ENCODE peak calls at places on chromosomes 12 and 14, in ten cellular contexts. R, I, N, Q, L, E, B, X, T and P are unnamed samples. For H3K9me3 and H3K36me3, the result is how much of the 10 kb centered on the place peaks cover.

GRCh38 chr12:11745112-11745511 is 95.6 kb downstream of the ETV6 start:
- DNase-seq in R (no peak), I (no peak), N (no peak), Q (no peak), L (no peak), E (no peak), B (no peak), X (no peak), T (no peak), P (no peak)

GRCh38 chr12:49962861-49963765 is 1.4 kb downstream of the AQP5 start:
- DNase-seq in R (peak), I (peak), N (no peak), Q (no peak), L (peak), E (peak), B (no peak), X (peak), T (no peak), P (peak)

GRCh38 chr12:59429766-59430165 is 166.1 kb upstream of the SLC16A7 start:
- DNase-seq in R (no peak), I (no peak), N (no peak), Q (no peak), L (no peak), E (no peak), B (no peak), X (no peak), T (no peak), P (no peak)

GRCh38 chr14:62006116-62006737 is 244.0 kb downstream of the SNAPC1 start:
- DNase-seq in R (no peak), I (no peak), N (no peak), Q (no peak), L (no peak), E (no peak), B (no peak), X (no peak), T (no peak), P (no peak)

GRCh38 chr12:5383961-5384360 is 47.9 kb upstream of the NTF3 start:
- DNase-seq in R (no peak), I (no peak), N (no peak), Q (no peak), L (no peak), E (no peak), B (no peak), X (no peak), T (no peak), P (peak)

GRCh38 chr12:112401903-112402498 is 7.4 kb downstream of the RPL6 start:
- DNase-seq in R (no peak), I (no peak), N (no peak), Q (no peak), L (no peak), E (no peak), B (no peak), X (no peak), T (no peak), P (no peak)

GRCh38 chr12:105214670-105215375 is 21.2 kb downstream of the APPL2 start:
- DNase-seq in R (no peak), I (peak), N (no peak), Q (no peak), L (peak), E (peak), B (no peak), X (no peak), T (no peak), P (peak)

GRCh38 chr12:127459166-127459565 is 807.8 kb upstream of the TMEM132C start:
- DNase-seq in R (no peak), I (no peak), N (no peak), Q (no peak), L (no peak), E (no peak), B (no peak), X (no peak), T (no peak), P (no peak)

GRCh38 chr12:90323217-90323616 is 614.6 kb upstream of the ATP2B1 start:
- DNase-seq in R (no peak), I (no peak), N (no peak), Q (no peak), L (no peak), E (no peak), B (no peak), X (no peak), T (no peak), P (no peak)

GRCh38 chr14:21136024-21136423 is 19.8 kb downstream of the OR5AU1 start:
- DNase-seq in R (no peak), I (no peak), N (peak), Q (peak), L (no peak), E (no peak), B (peak), X (no peak), T (no peak), P (no peak)

GRCh38 chr14:38883127-38883526 is 219.9 kb downstream of the SEC23A start:
- DNase-seq in R (no peak), I (no peak), N (no peak), Q (no peak), L (no peak), E (no peak), B (no peak), X (no peak), T (no peak), P (no peak)

GRCh38 chr12:15735837-15736615 is 53.2 kb downstream of the EPS8 start:
- DNase-seq in R (no peak), I (no peak), N (no peak), Q (no peak), L (no peak), E (no peak), B (no peak), X (no peak), T (no peak), P (no peak)

GRCh38 chr12:2845280-2845679 is 10.4 kb upstream of the NRIP2 start:
- DNase-seq in R (no peak), I (no peak), N (no peak), Q (no peak), L (no peak), E (no peak), B (no peak), X (no peak), T (no peak), P (peak)

GRCh38 chr12:57983150-57983857 is 41.9 kb downstream of the ATP23 start:
- DNase-seq in R (no peak), I (peak), N (peak), Q (peak), L (peak), E (peak), B (peak), X (no peak), T (no peak), P (peak)

GRCh38 chr12:34294137-34294536 is 271.8 kb downstream of the ALG10 start:
- DNase-seq in R (no peak), I (no peak), N (no peak), Q (no peak), L (no peak), E (peak), B (no peak), X (no peak), T (no peak), P (no peak)

GRCh38 chr12:34296143-34297041 is 274.1 kb downstream of the ALG10 start:
- DNase-seq in R (no peak), I (no peak), N (no peak), Q (no peak), L (no peak), E (no peak), B (no peak), X (no peak), T (no peak), P (no peak)

GRCh38 chr12:34294671-34295365 is 272.5 kb downstream of the ALG10 start:
- DNase-seq in R (no peak), I (no peak), N (no peak), Q (no peak), L (no peak), E (peak), B (no peak), X (no peak), T (no peak), P (no peak)

GRCh38 chr12:34297126-34297789 is 275.0 kb downstream of the ALG10 start:
- DNase-seq in R (no peak), I (no peak), N (no peak), Q (no peak), L (no peak), E (no peak), B (no peak), X (no peak), T (no peak), P (no peak)

DNA sequence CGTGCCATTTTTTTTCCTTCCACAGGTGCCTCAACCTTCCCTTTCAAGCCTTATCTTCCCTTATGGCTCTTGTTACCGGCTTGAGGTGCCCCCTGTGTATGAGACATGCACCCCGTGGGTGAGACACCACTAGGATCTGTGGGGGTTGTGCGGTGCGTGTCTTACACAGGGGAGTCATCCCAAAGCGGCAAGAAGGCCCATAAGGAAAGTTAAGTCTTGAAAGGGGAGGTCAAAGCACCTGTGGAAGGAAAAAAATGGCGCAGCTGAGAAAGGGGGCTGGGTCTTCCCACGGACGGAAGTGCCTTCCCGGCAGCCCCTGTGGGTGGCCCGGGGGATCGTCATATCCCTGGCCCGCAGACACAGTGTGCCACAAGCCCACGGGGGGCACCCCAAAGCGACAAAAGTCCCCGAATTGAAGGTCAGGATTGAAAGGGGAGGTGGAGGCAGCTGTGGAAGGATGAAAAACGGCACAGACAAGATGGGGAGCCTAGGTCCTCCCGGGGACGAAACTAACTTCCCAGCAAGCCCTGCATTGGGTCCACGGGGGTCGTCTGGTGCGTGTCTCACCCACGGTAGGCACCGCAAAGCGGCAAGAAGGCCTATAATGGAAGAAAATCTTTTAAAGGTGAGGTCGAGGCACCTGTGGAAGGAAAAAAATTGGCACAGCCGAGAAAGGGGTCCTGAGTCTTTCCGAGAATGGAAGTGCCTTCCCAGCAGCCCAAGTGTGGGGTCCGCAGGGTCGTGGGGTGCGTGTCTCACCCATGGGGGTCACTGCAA is 273.3 kb downstream of the ALG10 start:
- DNase-seq in R (no peak), I (no peak), N (no peak), Q (no peak), L (no peak), E (peak), B (no peak), X (no peak), T (no peak), P (no peak)
- H3K9me3 ChIP-seq in R (under half), I (under half), N (under half), Q (under half), L (half or more), E (under half), B (under half), X (under half), T (under half), P (under half)

GRCh38 chr12:113934060-113934829 is 31.9 kb downstream of the RBM19 start:
- DNase-seq in R (no peak), I (no peak), N (no peak), Q (no peak), L (no peak), E (no peak), B (no peak), X (no peak), T (no peak), P (no peak)
- H3K36me3 ChIP-seq in R (under half), I (under half), N (under half), Q (under half), L (under half), E (under half), B (under half), X (under half), T (under half), P (under half)

GRCh38 chr12:67433393-67434175 is 164.4 kb downstream of the CAND1 start:
- DNase-seq in R (no peak), I (no peak), N (no peak), Q (no peak), L (no peak), E (no peak), B (no peak), X (no peak), T (no peak), P (no peak)
- H3K4me3 ChIP-seq in R (no peak), I (no peak), N (no peak), Q (no peak), L (no peak), E (no peak), B (no peak), X (no peak), T (no peak), P (no peak)

GRCh38 chr12:34377243-34378035 is 355.1 kb downstream of the ALG10 start:
- DNase-seq in R (no peak), I (no peak), N (no peak), Q (no peak), L (no peak), E (no peak), B (no peak), X (no peak), T (no peak), P (no peak)
- H3K9me3 ChIP-seq in R (under half), I (under half), N (under half), Q (under half), L (half or more), E (under half), B (under half), X (under half), T (under half), P (under half)

GRCh38 chr14:102892660-102893059 is 29.8 kb upstream of the AMN start:
- DNase-seq in R (no peak), I (no peak), N (no peak), Q (no peak), L (no peak), E (no peak), B (no peak), X (no peak), T (no peak), P (no peak)

GRCh38 chr14:102893452-102893851 is 29.0 kb upstream of the AMN start:
- DNase-seq in R (no peak), I (peak), N (no peak), Q (no peak), L (no peak), E (peak), B (no peak), X (no peak), T (no peak), P (no peak)

GRCh38 chr14:102889615-102890014 is 32.8 kb upstream of the AMN start:
- DNase-seq in R (no peak), I (no peak), N (no peak), Q (no peak), L (no peak), E (no peak), B (no peak), X (no peak), T (no peak), P (no peak)

GRCh38 chr14:102891111-102891510 is 31.4 kb upstream of the AMN start:
- DNase-seq in R (no peak), I (no peak), N (no peak), Q (no peak), L (no peak), E (no peak), B (no peak), X (no peak), T (no peak), P (no peak)

DNA sequence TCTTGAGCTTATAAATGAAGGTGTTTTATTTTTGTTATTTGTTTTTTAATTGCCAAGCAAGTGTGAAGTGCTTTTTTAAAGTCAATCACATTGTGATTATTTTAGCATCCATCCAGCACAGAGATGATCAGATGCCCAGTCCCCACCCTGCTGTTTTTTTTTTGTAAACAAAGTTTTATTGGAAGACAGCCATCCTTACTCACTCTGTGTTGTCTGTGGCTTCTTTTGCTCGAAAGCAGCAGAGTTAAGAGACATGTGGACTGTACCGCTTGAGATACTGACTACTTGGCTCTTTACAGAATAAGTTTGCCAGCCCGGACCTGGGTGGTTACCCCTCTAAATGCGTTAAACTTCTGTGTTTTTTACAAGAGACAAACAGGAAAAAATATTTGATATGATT is 30.9 kb upstream of the AMN start:
- DNase-seq in R (no peak), I (no peak), N (no peak), Q (no peak), L (no peak), E (no peak), B (no peak), X (no peak), T (no peak), P (no peak)
- H3K36me3 ChIP-seq in R (under half), I (under half), N (under half), Q (under half), L (under half), E (under half), B (under half), X (under half), T (under half), P (under half)

DNA sequence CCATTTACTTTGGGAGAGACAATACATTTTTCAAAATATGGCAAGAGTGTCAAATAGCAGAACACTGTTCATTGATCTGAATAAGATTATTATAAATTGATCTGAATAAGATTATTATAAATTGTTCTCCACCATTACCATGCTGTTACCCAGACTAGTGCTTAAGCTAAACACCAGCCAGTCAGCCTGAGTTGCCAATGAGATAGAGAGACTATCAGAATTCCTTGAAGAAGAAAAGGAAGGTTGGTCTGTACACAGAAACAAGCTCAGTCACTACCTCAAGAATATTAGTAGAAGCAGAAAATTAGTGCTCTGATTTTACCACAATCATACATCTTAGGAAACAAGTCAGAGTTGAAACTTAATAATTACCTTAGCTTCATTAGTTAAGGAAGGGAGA is 469.8 kb downstream of the FOXG1 start:
- DNase-seq in R (no peak), I (no peak), N (no peak), Q (no peak), L (no peak), E (no peak), B (no peak), X (no peak), T (no peak), P (no peak)
- H3K4me3 ChIP-seq in R (no peak), I (no peak), N (no peak), Q (no peak), L (no peak), E (no peak), B (peak), X (no peak), T (no peak), P (no peak)

GRCh38 chr12:34333337-34333736 is 311.0 kb downstream of the ALG10 start:
- DNase-seq in R (no peak), I (no peak), N (no peak), Q (no peak), L (no peak), E (no peak), B (no peak), X (no peak), T (no peak), P (no peak)

GRCh38 chr12:34327671-34328070 is 305.4 kb downstream of the ALG10 start:
- DNase-seq in R (no peak), I (no peak), N (no peak), Q (no peak), L (no peak), E (no peak), B (no peak), X (no peak), T (no peak), P (no peak)
- H3K9me3 ChIP-seq in R (under half), I (under half), N (under half), Q (under half), L (half or more), E (under half), B (under half), X (under half), T (under half), P (under half)

GRCh38 chr14:23483216-23483854 is 13.8 kb downstream of the NGDN start:
- DNase-seq in R (no peak), I (no peak), N (no peak), Q (peak), L (no peak), E (no peak), B (peak), X (no peak), T (no peak), P (peak)

GRCh38 chr14:23481362-23481970 is 12.0 kb downstream of the NGDN start:
- DNase-seq in R (no peak), I (no peak), N (no peak), Q (peak), L (peak), E (no peak), B (no peak), X (no peak), T (no peak), P (peak)

GRCh38 chr14:23482814-23483128 is 13.3 kb downstream of the NGDN start:
- DNase-seq in R (no peak), I (no peak), N (no peak), Q (no peak), L (no peak), E (no peak), B (no peak), X (no peak), T (no peak), P (no peak)

GRCh38 chr14:23481992-23482813 is 12.7 kb downstream of the NGDN start:
- DNase-seq in R (no peak), I (no peak), N (no peak), Q (no peak), L (no peak), E (no peak), B (peak), X (no peak), T (no peak), P (no peak)

GRCh38 chr14:23478109-23478698 is 8.7 kb downstream of the NGDN start:
- DNase-seq in R (no peak), I (peak), N (peak), Q (peak), L (peak), E (peak), B (peak), X (peak), T (peak), P (peak)
- H3K36me3 ChIP-seq in R (under half), I (under half), N (under half), Q (under half), L (under half), E (under half), B (half or more), X (under half), T (under half), P (half or more)

DNA sequence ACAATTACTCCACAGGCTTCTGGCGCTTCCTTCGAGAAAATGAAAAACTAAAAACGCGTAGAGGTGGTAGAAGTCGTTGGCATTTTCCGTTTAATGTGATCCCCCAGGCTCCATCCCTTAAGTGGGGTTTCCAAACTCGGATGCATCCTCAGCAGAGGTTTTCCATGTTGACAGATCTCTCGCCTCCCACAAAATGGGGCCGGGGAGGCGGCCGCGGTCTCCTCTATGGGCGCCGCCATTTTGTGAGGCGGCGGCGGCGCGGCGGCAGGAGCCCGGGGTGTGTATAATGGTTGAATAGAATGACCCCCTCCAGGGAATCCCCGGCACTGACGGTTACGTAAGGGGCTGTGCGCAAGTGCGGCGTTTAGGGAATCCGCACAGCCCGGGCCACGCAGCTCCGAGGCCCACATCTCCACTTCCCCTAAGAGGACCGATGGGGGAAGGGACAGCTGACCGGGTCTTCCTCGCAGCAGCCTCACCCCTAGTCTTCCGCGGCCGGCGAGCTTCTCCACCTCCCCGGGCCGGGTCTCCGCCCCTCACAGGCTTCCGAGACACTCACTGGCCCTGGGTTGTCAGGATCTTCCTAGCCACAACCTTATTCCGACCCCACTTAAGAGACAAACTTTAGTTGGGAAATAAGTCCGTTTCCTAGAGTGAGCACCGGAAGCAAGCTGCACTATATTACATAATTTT is 2.1 kb upstream of the ARID2 start:
- DNase-seq in R (peak), I (peak), N (peak), Q (peak), L (peak), E (peak), B (peak), X (peak), T (peak), P (peak)
- H3K4me3 ChIP-seq in R (peak), I (peak), N (peak), Q (peak), L (peak), E (peak), B (peak), X (peak), T (peak), P (peak)